ENCODE peak calls at places on chromosomes 4 and X, in six cellular contexts. V is amniotic stem cell; G is CD8-positive, alpha-beta T cell; L is stromal cell of bone marrow; Y is neuronal stem cell; B is NCI-H1092 treated with DMSO at 0.1 percent for 48 hours. X is an unnamed sample.

GRCh38 chr4:41028392-41029076 is 185.8 kb downstream of the APBB2 start:
- DNase-seq in V (no peak), Y (no peak), B (no peak), L (no peak), G (no peak), X (no peak)

GRCh38 chr4:152352645-152353116 is 183.2 kb downstream of the FBXW7 start:
- DNase-seq in L (peak; percentile 96), G (peak; percentile 60), V (peak; percentile 95), B (peak; percentile 89), Y (peak; percentile 80), X (no peak)

GRCh38 chr4:123127218-123127617 is 204.8 kb upstream of the NUDT6 start:
- DNase-seq in G (no peak), B (peak; percentile 18), Y (no peak), V (no peak), L (no peak), X (no peak)

GRCh38 chr4:20520901-20521300 is 179.4 kb upstream of the PACRGL start:
- DNase-seq in G (no peak), L (no peak), Y (no peak), V (peak; percentile 21), B (no peak), X (no peak)

GRCh38 chr4:73034896-73035295 is 34.6 kb downstream of the COX18 start:
- DNase-seq in G (no peak), L (no peak), V (no peak), Y (no peak), B (no peak), X (no peak)

GRCh38 chr4:123555500-123556273 is 159.1 kb downstream of the SPRY1 start:
- DNase-seq in L (peak; percentile 91), V (no peak), B (no peak), Y (no peak), G (no peak), X (peak; percentile 88)

GRCh38 chrX:33106737-33107136 is 104.6 kb downstream of the DMD start:
- DNase-seq in B (no peak), V (no peak), G (no peak), L (no peak), Y (no peak), X (no peak)

GRCh38 chr4:1195109-1195671 is 22.8 kb upstream of the SPON2 start:
- DNase-seq in B (no peak), L (no peak), V (no peak), G (no peak), Y (no peak), X (no peak)